ENCODE peak calls at places on chromosomes 7 and 10, in eight cellular contexts. L is Peyer's patch; C is naive thymus-derived CD8-positive, alpha-beta T cell; S is NCI-H82; I is cardiac muscle cell; M is nucleus accumbens; Z is Daoy; D is glutamatergic neuron. Q is an unnamed sample.

GRCh38 chr10:58462863-58463507 is 49.7 kb upstream of the BICC1 start:
- DNase-seq in L (no peak), C (no peak), S (no peak), I (no peak), M (no peak), Z (no peak), D (no peak), Q (no peak)

GRCh38 chr7:143988986-143989745 is 11.0 kb upstream of the OR6B1 start:
- DNase-seq in L (no peak), C (no peak), S (no peak), I (peak), M (no peak), Z (no peak), D (no peak), Q (no peak)

GRCh38 chr7:23133797-23134196 is 28.2 kb downstream of the KLHL7 start:
- DNase-seq in L (no peak), C (no peak), S (no peak), I (peak), M (no peak), Z (no peak), D (no peak), Q (no peak)

GRCh38 chr10:43128958-43129706 is 9.1 kb upstream of the CSGALNACT2 start:
- DNase-seq in L (no peak), C (no peak), S (no peak), I (peak), M (no peak), Z (peak), D (no peak), Q (peak)

GRCh38 chr7:35454575-35455385 is 200.9 kb upstream of the TBX20 start:
- DNase-seq in L (no peak), C (no peak), S (no peak), I (no peak), M (no peak), Z (no peak), D (no peak), Q (no peak)

GRCh38 chr10:22988581-22989360 is 60.9 kb downstream of the ARMC3 start:
- DNase-seq in L (peak), C (peak), S (peak), I (peak), M (peak), Z (peak), D (peak), Q (peak)

GRCh38 chr7:36456135-36456534 is 66.5 kb downstream of the ANLN start:
- DNase-seq in L (no peak), C (no peak), S (no peak), I (no peak), M (no peak), Z (no peak), D (no peak), Q (no peak)

GRCh38 chr10:754914-755313 is 65.4 kb upstream of the DIP2C start:
- DNase-seq in L (no peak), C (no peak), S (no peak), I (no peak), M (no peak), Z (no peak), D (no peak), Q (no peak)

GRCh38 chr7:31100870-31101269 is 48.8 kb downstream of the ADCYAP1R1 start:
- DNase-seq in L (peak), C (no peak), S (no peak), I (no peak), M (no peak), Z (no peak), D (no peak), Q (no peak)

GRCh38 chr10:43140414-43140813 is 2.2 kb downstream of the CSGALNACT2 start:
- DNase-seq in L (no peak), C (no peak), S (no peak), I (peak), M (no peak), Z (peak), D (no peak), Q (peak)

GRCh38 chr10:2897619-2898508 is 169.5 kb upstream of the PFKP start:
- DNase-seq in L (no peak), C (no peak), S (no peak), I (peak), M (no peak), Z (peak), D (no peak), Q (no peak)

GRCh38 chr7:117279931-117280525 is 42.8 kb downstream of the WNT2 start:
- DNase-seq in L (no peak), C (no peak), S (no peak), I (no peak), M (no peak), Z (no peak), D (no peak), Q (no peak)

GRCh38 chr7:36473454-36474282 is 84.0 kb downstream of the ANLN start:
- DNase-seq in L (peak), C (no peak), S (peak), I (peak), M (peak), Z (peak), D (peak), Q (no peak)

GRCh38 chr7:113804475-113805130 is 114.2 kb downstream of the PPP1R3A start:
- DNase-seq in L (no peak), C (no peak), S (no peak), I (no peak), M (no peak), Z (no peak), D (no peak), Q (no peak)

GRCh38 chr7:99837649-99838361 is 10.0 kb downstream of the CYP3A43 start:
- DNase-seq in L (no peak), C (no peak), S (no peak), I (peak), M (no peak), Z (peak), D (no peak), Q (peak)

GRCh38 chr7:116616555-116617059 is 55.4 kb upstream of the MET start:
- DNase-seq in L (no peak), C (no peak), S (no peak), I (peak), M (no peak), Z (peak), D (no peak), Q (peak)

GRCh38 chr7:101625076-101625914 is 3.8 kb downstream of the MYL10 start:
- DNase-seq in L (no peak), C (no peak), S (peak), I (peak), M (no peak), Z (no peak), D (no peak), Q (no peak)

GRCh38 chr10:121188005-121188404 is 336.8 kb downstream of the WDR11 start:
- DNase-seq in L (peak), C (no peak), S (peak), I (peak), M (no peak), Z (no peak), D (no peak), Q (no peak)

GRCh38 chr10:22697799-22698198 is 16.6 kb downstream of the PIP4K2A start:
- DNase-seq in L (no peak), C (no peak), S (no peak), I (no peak), M (no peak), Z (no peak), D (no peak), Q (peak)

GRCh38 chr10:61897671-61898434 is 3.6 kb upstream of the ARID5B start:
- DNase-seq in L (peak), C (no peak), S (peak), I (peak), M (peak), Z (peak), D (no peak), Q (no peak)

GRCh38 chr10:132789659-132790148 is 3.8 kb upstream of the NKX6-2 start:
- DNase-seq in L (no peak), C (no peak), S (no peak), I (no peak), M (no peak), Z (no peak), D (no peak), Q (no peak)

GRCh38 chr10:125774581-125775191 is 935 bp downstream of the MMP21 start:
- DNase-seq in L (no peak), C (no peak), S (no peak), I (no peak), M (no peak), Z (no peak), D (no peak), Q (no peak)

GRCh38 chr7:114889646-114890285 is 32.1 kb upstream of the MDFIC start:
- DNase-seq in L (peak), C (no peak), S (no peak), I (peak), M (no peak), Z (peak), D (no peak), Q (peak)

GRCh38 chr10:78981257-78981969 is 87.4 kb upstream of the ZMIZ1 start:
- DNase-seq in L (no peak), C (no peak), S (no peak), I (no peak), M (no peak), Z (no peak), D (no peak), Q (no peak)

GRCh38 chr7:23357190-23358093 is 58.3 kb downstream of the MALSU1 start:
- DNase-seq in L (no peak), C (no peak), S (peak), I (peak), M (no peak), Z (peak), D (no peak), Q (peak)

GRCh38 chr7:101093907-101094306 is 8.6 kb downstream of the TRIM56 start:
- DNase-seq in L (no peak), C (no peak), S (no peak), I (peak), M (no peak), Z (no peak), D (no peak), Q (peak)